ENCODE peak calls at places on chromosome 11, in eight cellular contexts. X, S, Z, G, V, W, N and E are unnamed samples.

GRCh38 chr11:11382858-11383532 is 29.9 kb upstream of the CSNK2A3 start:
- DNase-seq in V (peak; percentile 21), W (no peak), N (no peak), Z (peak; percentile 31), X (no peak), S (no peak), G (no peak), E (no peak)

GRCh38 chr11:45285289-45285828 is 782 bp downstream of the SYT13 start:
- DNase-seq in W (no peak), N (no peak), X (no peak), S (no peak), Z (no peak), V (peak; percentile 19), G (no peak), E (no peak)

GRCh38 chr11:8566613-8567210 is 27.3 kb downstream of the STK33 start:
- DNase-seq in Z (peak; percentile 70), G (peak; percentile 5), N (no peak), S (no peak), V (peak; percentile 54), X (no peak), W (peak; percentile 36), E (peak; percentile 68)

GRCh38 chr11:134938212-134938611 is 526.2 kb upstream of the B3GAT1 start:
- DNase-seq in W (no peak), V (no peak), N (no peak), S (no peak), G (no peak), X (no peak), Z (no peak), E (no peak)

GRCh38 chr11:46391578-46392420 is at the start of gene CHRM4:
- DNase-seq in G (no peak), W (no peak), S (no peak), V (peak; percentile 77), N (no peak), X (no peak), Z (peak; percentile 68), E (no peak)

GRCh38 chr11:18321622-18321990 is 334 bp downstream of the HPS5 start:
- DNase-seq in W (no peak), Z (no peak), S (no peak), X (no peak), N (no peak), G (no peak), V (no peak), E (no peak)

GRCh38 chr11:45802531-45803317 is 2.2 kb upstream of the SLC35C1 start:
- DNase-seq in X (no peak), Z (no peak), N (no peak), V (no peak), S (no peak), G (no peak), W (no peak), E (no peak)

GRCh38 chr11:68947151-68947550 is 33.6 kb downstream of the MRGPRD start:
- DNase-seq in N (no peak), W (no peak), X (no peak), Z (no peak), S (no peak), G (no peak), V (no peak), E (no peak)

GRCh38 chr11:63567044-63567840 is 4.1 kb upstream of the PLAAT2 start:
- DNase-seq in G (peak; percentile 55), S (peak; percentile 42), X (peak; percentile 24), V (no peak), W (peak; percentile 71), N (peak; percentile 34), Z (peak; percentile 88), E (peak; percentile 86)

GRCh38 chr11:66336234-66337102 is at the start of gene RIN1:
- DNase-seq in X (no peak), W (peak; percentile 94), V (peak; percentile 84), S (peak; percentile 71), G (peak; percentile 95), Z (peak; percentile 99), N (peak; percentile 97), E (peak; percentile 99)

GRCh38 chr11:116217006-116217405 is 555.8 kb downstream of the BUD13 start:
- DNase-seq in S (no peak), G (peak; percentile 10), W (no peak), X (peak; percentile 11), N (no peak), Z (peak; percentile 8), V (no peak), E (peak; percentile 39)

GRCh38 chr11:105942951-105943350 is 79.1 kb downstream of the MSANTD4 start:
- DNase-seq in V (no peak), X (no peak), W (no peak), S (no peak), N (no peak), G (no peak), Z (no peak), E (no peak)

GRCh38 chr11:15901790-15902189 is 454.6 kb downstream of the SOX6 start:
- DNase-seq in V (no peak), Z (no peak), X (peak; percentile 39), N (no peak), W (no peak), G (no peak), S (no peak), E (no peak)

GRCh38 chr11:19307498-19307897 is 66.8 kb upstream of the E2F8 start:
- DNase-seq in W (no peak), N (no peak), X (no peak), V (no peak), Z (no peak), G (no peak), S (no peak), E (no peak)

GRCh38 chr11:1928891-1929541 is 9.5 kb downstream of the TNNT3 start:
- DNase-seq in N (no peak), X (no peak), V (peak; percentile 1), G (no peak), S (no peak), W (no peak), Z (no peak), E (no peak)

GRCh38 chr11:9755561-9755960 is 91.7 kb downstream of the SWAP70 start:
- DNase-seq in Z (peak; percentile 44), G (no peak), V (no peak), W (peak; percentile 91), N (no peak), S (peak; percentile 70), X (no peak), E (peak; percentile 89)

GRCh38 chr11:34296412-34296811 is 61.4 kb downstream of the ABTB2 start:
- DNase-seq in Z (no peak), G (no peak), S (no peak), V (no peak), X (no peak), W (no peak), N (no peak), E (no peak)

DNA sequence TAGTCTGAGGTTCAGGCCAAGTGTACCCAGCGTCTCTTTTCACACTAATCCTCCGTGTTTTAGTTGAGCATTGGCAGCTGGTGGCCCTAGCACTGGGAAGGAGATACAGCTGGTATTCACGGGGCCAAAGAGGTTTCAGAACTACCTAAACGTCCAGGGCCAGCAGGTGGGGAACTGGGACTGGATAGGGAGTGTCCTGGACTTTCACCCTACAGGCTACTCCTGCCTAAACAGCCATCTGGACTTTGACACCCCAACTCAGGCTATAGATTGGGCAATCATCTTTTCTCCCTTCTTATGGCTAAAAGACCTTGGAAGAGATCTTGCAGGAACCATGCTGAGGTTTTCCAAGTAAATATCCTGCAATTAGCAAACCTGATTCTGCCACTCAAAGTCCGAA is 2.8 kb downstream of the SPON1 start:
- DNase-seq in V (peak; percentile 47), W (no peak), S (no peak), N (no peak), X (no peak), G (no peak), Z (no peak), E (no peak)
- TF ChIP-seq CTCF in V (peak; percentile 10), W (no peak), S (no peak), N (no peak), X (no peak), G (no peak), Z (no peak), E (no peak)

DNA sequence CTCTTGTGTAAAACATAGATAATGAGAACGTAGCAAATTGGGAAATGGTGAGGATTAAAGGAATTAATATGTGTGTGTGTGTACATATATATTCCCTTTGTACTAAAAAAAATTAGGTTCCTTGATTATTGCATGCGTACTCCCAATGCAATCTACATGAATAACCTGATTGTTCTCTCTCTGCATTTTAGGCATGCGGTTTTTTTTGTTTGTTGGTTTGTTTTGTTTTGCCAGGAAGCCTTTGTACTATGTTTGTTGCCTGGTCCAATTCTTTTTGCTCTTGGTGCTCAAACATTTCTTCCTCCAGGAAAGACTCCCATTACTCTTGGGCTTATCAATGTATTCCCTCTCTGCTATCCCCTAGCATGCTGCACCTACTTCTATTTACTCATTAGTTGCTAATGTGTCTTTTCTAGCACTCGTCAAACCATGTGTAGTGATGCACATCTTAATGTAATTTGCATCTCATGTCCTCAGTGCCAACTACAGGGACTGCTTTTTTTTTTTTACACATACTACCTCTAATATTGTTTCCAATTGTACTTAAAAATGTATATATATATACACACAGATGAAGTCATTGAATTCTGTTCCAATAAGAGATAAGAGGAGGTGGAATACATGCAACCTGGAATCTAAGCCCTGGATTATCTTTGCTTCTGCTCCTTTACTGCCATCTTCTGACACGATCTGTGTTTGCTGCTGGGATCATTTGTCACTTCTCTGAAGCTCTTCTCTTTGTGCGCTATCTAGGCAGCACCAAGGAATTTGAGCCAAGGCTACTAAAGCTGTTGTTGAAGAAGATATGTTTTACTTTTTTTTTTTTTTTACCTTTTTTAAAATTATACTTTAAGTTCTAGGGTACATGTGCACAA is 197.2 kb upstream of the ANO3 start:
- DNase-seq in W (peak; percentile 6), X (no peak), V (peak; percentile 62), G (no peak), N (no peak), S (no peak), Z (peak; percentile 68), E (peak; percentile 14)
- TF ChIP-seq CTCF in W (peak; percentile 48), X (peak; percentile 19), V (peak; percentile 60), G (peak; percentile 30), N (peak; percentile 45), S (peak; percentile 37), Z (peak; percentile 34), E (peak; percentile 30)

GRCh38 chr11:79045811-79046304 is 395.0 kb downstream of the TENM4 start:
- DNase-seq in N (no peak), W (no peak), G (no peak), S (no peak), X (no peak), V (peak; percentile 46), Z (peak; percentile 84), E (peak; percentile 43)
- TF ChIP-seq CTCF in N (no peak), W (no peak), G (no peak), S (no peak), X (no peak), V (no peak), Z (no peak), E (no peak)

DNA sequence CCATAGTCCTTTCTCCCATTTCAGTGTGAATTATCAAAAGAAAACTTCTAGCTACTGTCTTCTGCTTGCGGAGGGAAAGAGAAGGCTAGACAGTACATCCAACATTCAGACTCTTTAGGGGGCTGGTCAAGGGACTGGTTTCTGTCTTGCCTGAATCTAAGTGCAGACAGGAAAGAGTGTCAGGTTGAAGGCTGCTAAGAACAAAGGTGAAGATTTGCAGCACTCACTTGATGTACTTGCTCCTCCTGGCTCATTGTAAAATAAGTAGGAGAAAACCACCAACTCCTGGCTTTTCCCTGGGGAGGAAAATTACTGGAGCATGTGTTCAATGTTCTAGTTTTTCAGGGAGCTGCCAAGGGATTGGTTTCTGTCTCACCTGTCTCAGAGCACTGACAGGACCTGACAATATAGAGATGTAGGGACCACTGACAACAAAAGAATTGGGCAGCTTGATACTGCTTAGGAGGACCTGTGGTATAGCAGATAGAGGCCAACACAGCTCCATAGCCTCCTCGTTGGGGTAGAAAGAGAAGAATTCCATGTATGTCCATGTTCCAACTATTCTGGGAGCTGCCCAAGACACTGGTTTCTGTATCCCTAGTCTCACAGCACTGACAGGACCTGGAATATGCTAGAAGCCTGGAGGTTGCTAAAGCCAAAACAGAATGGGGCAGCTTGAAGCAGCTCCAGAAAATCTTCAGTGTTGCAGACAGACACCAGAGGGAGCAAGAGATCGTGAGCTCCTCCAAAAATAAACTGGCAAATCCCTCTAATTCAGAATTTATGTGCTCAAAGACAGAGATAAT is 39.7 kb upstream of the MMP12 start:
- DNase-seq in Z (peak; percentile 77), W (peak; percentile 36), N (peak; percentile 15), G (no peak), V (peak; percentile 51), X (no peak), S (no peak), E (peak; percentile 55)
- TF ChIP-seq CTCF in Z (peak; percentile 82), W (peak; percentile 85), N (peak; percentile 85), G (peak; percentile 84), V (peak; percentile 70), X (peak; percentile 43), S (peak; percentile 68), E (peak; percentile 78)